ENCODE peak calls at places on chromosome 2, in six cellular contexts. One of them, this sample, is unnamed.

GRCh38 chr2:109582928-109583895 is 30.6 kb downstream of the SEPTIN10 start:
- DNase-seq in ACHN: no peak
- DNase-seq in amygdala: no peak
- DNase-seq in GM23248: peak; percentile 37
- DNase-seq in substantia nigra: no peak
- DNase-seq in right cardiac atrium: no peak
- DNase-seq in this sample: no peak

GRCh38 chr2:43542285-43542933 is 53.4 kb downstream of the THADA start:
- DNase-seq in ACHN: peak; percentile 63
- DNase-seq in amygdala: no peak
- DNase-seq in GM23248: peak; percentile 77
- DNase-seq in substantia nigra: no peak
- DNase-seq in right cardiac atrium: no peak
- DNase-seq in this sample: no peak

GRCh38 chr2:68340631-68341329 is 21.0 kb upstream of the CNRIP1 start:
- DNase-seq in ACHN: no peak
- DNase-seq in amygdala: no peak
- DNase-seq in GM23248: no peak
- DNase-seq in substantia nigra: no peak
- DNase-seq in right cardiac atrium: no peak
- DNase-seq in this sample: no peak

GRCh38 chr2:81589406-81589805 is 1284.9 kb upstream of the LRRTM1 start:
- DNase-seq in ACHN: no peak
- DNase-seq in amygdala: no peak
- DNase-seq in GM23248: no peak
- DNase-seq in substantia nigra: no peak
- DNase-seq in right cardiac atrium: no peak
- DNase-seq in this sample: no peak

GRCh38 chr2:231545105-231545902 is 15.1 kb upstream of the NMUR1 start:
- DNase-seq in ACHN: no peak
- DNase-seq in amygdala: no peak
- DNase-seq in GM23248: no peak
- DNase-seq in substantia nigra: no peak
- DNase-seq in right cardiac atrium: peak; percentile 53
- DNase-seq in this sample: no peak

GRCh38 chr2:224952942-224953657 is 89.2 kb downstream of the DOCK10 start:
- DNase-seq in ACHN: no peak
- DNase-seq in amygdala: no peak
- DNase-seq in GM23248: no peak
- DNase-seq in substantia nigra: no peak
- DNase-seq in right cardiac atrium: no peak
- DNase-seq in this sample: no peak

GRCh38 chr2:9950521-9951271 is 797 bp upstream of the GRHL1 start:
- DNase-seq in ACHN: no peak
- DNase-seq in amygdala: no peak
- DNase-seq in GM23248: peak; percentile 62
- DNase-seq in substantia nigra: no peak
- DNase-seq in right cardiac atrium: peak; percentile 38
- DNase-seq in this sample: no peak

GRCh38 chr2:8119782-8120551 is 561.9 kb upstream of the ID2 start:
- DNase-seq in ACHN: no peak
- DNase-seq in amygdala: no peak
- DNase-seq in GM23248: peak; percentile 63
- DNase-seq in substantia nigra: no peak
- DNase-seq in right cardiac atrium: no peak
- DNase-seq in this sample: no peak

GRCh38 chr2:9247786-9248185 is 41.2 kb downstream of the ASAP2 start:
- DNase-seq in ACHN: no peak
- DNase-seq in amygdala: no peak
- DNase-seq in GM23248: no peak
- DNase-seq in substantia nigra: no peak
- DNase-seq in right cardiac atrium: no peak
- DNase-seq in this sample: peak; percentile 38

GRCh38 chr2:224110811-224111210 is 71.7 kb upstream of the SERPINE2 start:
- DNase-seq in ACHN: no peak
- DNase-seq in amygdala: no peak
- DNase-seq in GM23248: no peak
- DNase-seq in substantia nigra: no peak
- DNase-seq in right cardiac atrium: no peak
- DNase-seq in this sample: no peak

GRCh38 chr2:143361346-143361745 is 232.1 kb downstream of the ARHGAP15 start:
- DNase-seq in ACHN: no peak
- DNase-seq in amygdala: no peak
- DNase-seq in GM23248: no peak
- DNase-seq in substantia nigra: no peak
- DNase-seq in right cardiac atrium: no peak
- DNase-seq in this sample: no peak

GRCh38 chr2:237744613-237745249 is 53.8 kb upstream of the RBM44 start:
- DNase-seq in ACHN: peak; percentile 69
- DNase-seq in amygdala: peak; percentile 24
- DNase-seq in GM23248: peak; percentile 72
- DNase-seq in substantia nigra: peak; percentile 63
- DNase-seq in right cardiac atrium: peak; percentile 57
- DNase-seq in this sample: no peak

GRCh38 chr2:43303120-43303519 is 76.7 kb upstream of the ZFP36L2 start:
- DNase-seq in ACHN: no peak
- DNase-seq in amygdala: no peak
- DNase-seq in GM23248: no peak
- DNase-seq in substantia nigra: no peak
- DNase-seq in right cardiac atrium: no peak
- DNase-seq in this sample: no peak

GRCh38 chr2:212994976-212995375 is 156.4 kb downstream of the IKZF2 start:
- DNase-seq in ACHN: no peak
- DNase-seq in amygdala: no peak
- DNase-seq in GM23248: peak; percentile 49
- DNase-seq in substantia nigra: no peak
- DNase-seq in right cardiac atrium: no peak
- DNase-seq in this sample: no peak

GRCh38 chr2:168132389-168132788 is 115.0 kb downstream of the STK39 start:
- DNase-seq in ACHN: no peak
- DNase-seq in amygdala: no peak
- DNase-seq in GM23248: no peak
- DNase-seq in substantia nigra: no peak
- DNase-seq in right cardiac atrium: no peak
- DNase-seq in this sample: no peak

GRCh38 chr2:122525341-122525740 is 769.9 kb downstream of the TSN start:
- DNase-seq in ACHN: no peak
- DNase-seq in amygdala: no peak
- DNase-seq in GM23248: no peak
- DNase-seq in substantia nigra: no peak
- DNase-seq in right cardiac atrium: no peak
- DNase-seq in this sample: no peak

GRCh38 chr2:1628893-1629292 is 115.4 kb downstream of the PXDN start:
- DNase-seq in ACHN: no peak
- DNase-seq in amygdala: no peak
- DNase-seq in GM23248: peak; percentile 60
- DNase-seq in substantia nigra: no peak
- DNase-seq in right cardiac atrium: peak; percentile 72
- DNase-seq in this sample: peak; percentile 79

GRCh38 chr2:76748581-76749296 is 773.4 kb downstream of the LRRTM4 start:
- DNase-seq in ACHN: no peak
- DNase-seq in amygdala: no peak
- DNase-seq in GM23248: no peak
- DNase-seq in substantia nigra: no peak
- DNase-seq in right cardiac atrium: no peak
- DNase-seq in this sample: no peak

GRCh38 chr2:150485114-150485870 is 2.2 kb downstream of the RND3 start:
- DNase-seq in ACHN: peak; percentile 75
- DNase-seq in amygdala: peak; percentile 30
- DNase-seq in GM23248: peak; percentile 84
- DNase-seq in substantia nigra: peak; percentile 16
- DNase-seq in right cardiac atrium: peak; percentile 68
- DNase-seq in this sample: peak; percentile 88

GRCh38 chr2:218631837-218632236 is 24.1 kb downstream of the PLCD4 start:
- DNase-seq in ACHN: no peak
- DNase-seq in amygdala: no peak
- DNase-seq in GM23248: peak; percentile 31
- DNase-seq in substantia nigra: no peak
- DNase-seq in right cardiac atrium: no peak
- DNase-seq in this sample: no peak

GRCh38 chr2:217853301-217853881 is 149.4 kb downstream of the TNS1 start:
- DNase-seq in ACHN: peak; percentile 37
- DNase-seq in amygdala: no peak
- DNase-seq in GM23248: peak; percentile 90
- DNase-seq in substantia nigra: no peak
- DNase-seq in right cardiac atrium: peak; percentile 49
- DNase-seq in this sample: no peak

This sample was measured in DMS79.